ENCODE peak calls at places on chromosomes 1 and 21, in nine cellular contexts. J, X, S, I, A, F, K, C and V are unnamed samples.

GRCh38 chr21:45969921-45970673 is 11.5 kb upstream of the COL6A1 start:
- DNase-seq in A (no peak), I (no peak), C (no peak), F (no peak), K (no peak), J (no peak), S (no peak), X (no peak), V (no peak)

GRCh38 chr1:41416552-41417334 is 55.5 kb downstream of the FOXO6 start:
- DNase-seq in K (peak), A (peak), X (peak), I (peak), F (peak), C (peak), S (peak), J (peak), V (peak)

GRCh38 chr1:232509570-232509969 is 120.4 kb downstream of the SIPA1L2 start:
- DNase-seq in C (no peak), F (no peak), I (no peak), S (peak), K (no peak), A (no peak), J (peak), X (no peak), V (no peak)

GRCh38 chr1:183234660-183235476 is 48.8 kb downstream of the LAMC2 start:
- DNase-seq in F (no peak), A (peak), I (peak), K (peak), S (peak), C (peak), J (peak), X (peak), V (no peak)

GRCh38 chr1:212124891-212125582 is 89.5 kb downstream of the DTL start:
- DNase-seq in I (peak), C (no peak), J (no peak), K (no peak), X (peak), S (peak), F (no peak), A (peak), V (no peak)

GRCh38 chr1:78214334-78214733 is 168.6 kb downstream of the GIPC2 start:
- DNase-seq in K (no peak), S (no peak), C (no peak), I (no peak), A (no peak), J (no peak), F (no peak), X (no peak), V (no peak)

GRCh38 chr1:110483308-110483685 is 32.3 kb downstream of the PROK1 start:
- DNase-seq in K (no peak), A (no peak), I (no peak), J (no peak), C (no peak), F (no peak), S (no peak), X (no peak), V (no peak)

GRCh38 chr1:24894002-24894401 is 36.1 kb downstream of the RUNX3 start:
- DNase-seq in F (no peak), I (no peak), C (no peak), X (no peak), A (no peak), J (no peak), K (no peak), S (no peak), V (no peak)

GRCh38 chr21:45154511-45155508 is 80.4 kb downstream of the ADARB1 start:
- DNase-seq in S (peak), I (no peak), C (no peak), A (no peak), J (peak), X (peak), F (no peak), K (no peak), V (peak)

GRCh38 chr21:38380391-38381137 is 117.7 kb downstream of the ERG start:
- DNase-seq in S (peak), C (no peak), K (no peak), X (peak), I (peak), A (peak), F (no peak), J (peak), V (peak)

GRCh38 chr1:12372761-12373160 is 142.9 kb downstream of the VPS13D start:
- DNase-seq in I (no peak), S (no peak), F (no peak), J (no peak), A (no peak), K (no peak), C (no peak), X (no peak), V (no peak)

GRCh38 chr1:212496673-212497072 is 64.0 kb downstream of the NENF start:
- DNase-seq in J (no peak), A (no peak), K (no peak), F (no peak), I (no peak), S (no peak), X (no peak), C (no peak), V (no peak)

GRCh38 chr1:14189381-14189780 is 409.1 kb upstream of the KAZN start:
- DNase-seq in I (no peak), J (no peak), F (no peak), S (no peak), C (no peak), K (no peak), A (no peak), X (no peak), V (no peak)

GRCh38 chr1:233473549-233474204 is 140.2 kb upstream of the KCNK1 start:
- DNase-seq in A (no peak), J (no peak), F (no peak), K (no peak), S (no peak), X (no peak), C (no peak), I (no peak), V (no peak)

GRCh38 chr1:40610156-40610555 is 55.3 kb downstream of the RIMS3 start:
- DNase-seq in A (no peak), F (no peak), S (no peak), C (no peak), K (no peak), I (no peak), J (no peak), X (no peak), V (no peak)

GRCh38 chr1:117860906-117861610 is 68.4 kb downstream of the GDAP2 start:
- DNase-seq in K (no peak), X (peak), A (no peak), S (peak), I (no peak), F (no peak), C (no peak), J (peak), V (no peak)

GRCh38 chr1:234208791-234209190 is 164.5 kb upstream of the COA6 start:
- DNase-seq in C (no peak), S (peak), F (no peak), K (no peak), X (peak), A (no peak), I (no peak), J (no peak), V (no peak)

GRCh38 chr1:240074422-240074821 is 17.3 kb upstream of the FMN2 start:
- DNase-seq in K (no peak), A (no peak), X (no peak), F (no peak), S (no peak), I (no peak), J (peak), C (no peak), V (no peak)

GRCh38 chr1:213192026-213192425 is 141.0 kb downstream of the RPS6KC1 start:
- DNase-seq in S (no peak), K (no peak), I (no peak), X (no peak), J (no peak), A (no peak), F (no peak), C (no peak), V (no peak)

GRCh38 chr1:67285780-67286488 is 21.7 kb upstream of the IL12RB2 start:
- DNase-seq in X (no peak), C (no peak), J (no peak), A (no peak), K (no peak), F (no peak), I (no peak), S (no peak), V (no peak)

GRCh38 chr1:115632251-115633026 is 9.3 kb upstream of the VANGL1 start:
- DNase-seq in K (no peak), S (no peak), X (no peak), F (no peak), C (no peak), J (no peak), I (no peak), A (no peak), V (no peak)

GRCh38 chr21:14768042-14768441 is 221.9 kb upstream of the SAMSN1 start:
- DNase-seq in C (no peak), S (no peak), A (no peak), F (no peak), X (peak), I (no peak), K (no peak), J (no peak), V (peak)

GRCh38 chr1:160108888-160109662 is 6.5 kb upstream of the ATP1A2 start:
- DNase-seq in A (peak), X (peak), C (no peak), J (peak), F (peak), I (peak), S (peak), K (no peak), V (peak)

GRCh38 chr21:17270234-17270633 is 242.6 kb upstream of the CXADR start:
- DNase-seq in S (peak), J (peak), A (peak), X (peak), C (peak), F (no peak), I (peak), K (peak), V (peak)

GRCh38 chr1:15770313-15770962 is 11.8 kb downstream of the FBLIM1 start:
- DNase-seq in F (no peak), S (no peak), C (no peak), J (no peak), K (no peak), A (no peak), X (no peak), I (no peak), V (no peak)

GRCh38 chr21:45931397-45931969 is 50.1 kb upstream of the COL6A1 start:
- DNase-seq in I (no peak), X (no peak), J (no peak), C (no peak), A (no peak), F (no peak), S (no peak), K (no peak), V (no peak)

GRCh38 chr1:145962157-145963102 is 1.9 kb downstream of the ANKRD34A start:
- DNase-seq in S (no peak), C (no peak), X (no peak), I (no peak), J (no peak), F (no peak), K (peak), A (no peak), V (no peak)

GRCh38 chr1:44305962-44306422 is 49.1 kb downstream of the ERI3 start:
- DNase-seq in C (no peak), I (no peak), K (no peak), S (no peak), A (peak), F (peak), X (no peak), J (no peak), V (no peak)

GRCh38 chr1:204584699-204585372 is 68.6 kb downstream of the MDM4 start:
- DNase-seq in X (no peak), K (no peak), I (no peak), J (no peak), F (no peak), S (no peak), A (no peak), C (no peak), V (no peak)

GRCh38 chr1:36091698-36092097 is 3.0 kb downstream of the ADPRS start:
- DNase-seq in F (no peak), C (no peak), X (no peak), K (no peak), J (no peak), S (no peak), A (no peak), I (no peak), V (no peak)

GRCh38 chr1:229874150-229874549 is 192.9 kb upstream of the GALNT2 start:
- DNase-seq in C (no peak), S (peak), A (no peak), J (no peak), F (no peak), X (peak), K (no peak), I (no peak), V (peak)